ENCODE peak calls at places on chromosomes 6 and 20, in four cellular contexts. One of them, this sample, is unnamed.

GRCh38 chr20:58711266-58712051 is 18.9 kb downstream of the NPEPL1 start:
- DNase-seq in GM12878: no peak
- DNase-seq in HepG2: no peak
- DNase-seq in K562: no peak
- DNase-seq in this sample: no peak

GRCh38 chr6:99592900-99593299 is 13.7 kb upstream of the PRDM13 start:
- DNase-seq in HepG2: no peak
- DNase-seq in K562: no peak
- DNase-seq in GM12878: no peak
- DNase-seq in this sample: no peak

GRCh38 chr6:87661016-87661415 is 41.0 kb downstream of the AKIRIN2 start:
- DNase-seq in GM12878: no peak
- DNase-seq in K562: no peak
- DNase-seq in HepG2: no peak
- DNase-seq in this sample: no peak

GRCh38 chr6:126145386-126145785 is 159.0 kb downstream of the TRMT11 start:
- DNase-seq in GM12878: no peak
- DNase-seq in HepG2: no peak
- DNase-seq in K562: no peak
- DNase-seq in this sample: no peak

GRCh38 chr6:166691199-166691598 is 64.1 kb upstream of the RPS6KA2 start:
- DNase-seq in K562: no peak
- DNase-seq in GM12878: no peak
- DNase-seq in HepG2: no peak
- DNase-seq in this sample: no peak

GRCh38 chr20:33291830-33292355 is 8.9 kb downstream of the BPIFB1 start:
- DNase-seq in HepG2: peak
- DNase-seq in GM12878: no peak
- DNase-seq in K562: peak
- DNase-seq in this sample: peak

GRCh38 chr6:37050854-37051137 is 45.3 kb downstream of the FGD2 start:
- DNase-seq in K562: no peak
- DNase-seq in GM12878: no peak
- DNase-seq in HepG2: no peak
- DNase-seq in this sample: no peak

GRCh38 chr20:36779656-36780025 is 6.1 kb upstream of the DSN1 start:
- DNase-seq in K562: no peak
- DNase-seq in HepG2: no peak
- DNase-seq in GM12878: no peak
- DNase-seq in this sample: no peak

GRCh38 chr6:15349379-15349778 is 103.5 kb downstream of the JARID2 start:
- DNase-seq in HepG2: no peak
- DNase-seq in GM12878: no peak
- DNase-seq in K562: no peak
- DNase-seq in this sample: no peak

GRCh38 chr6:157045831-157046454 is 268.8 kb downstream of the ARID1B start:
- DNase-seq in HepG2: peak
- DNase-seq in GM12878: no peak
- DNase-seq in K562: peak
- DNase-seq in this sample: peak

GRCh38 chr6:56683882-56684281 is 41.2 kb upstream of the DST start:
- DNase-seq in HepG2: peak
- DNase-seq in GM12878: no peak
- DNase-seq in K562: no peak
- DNase-seq in this sample: no peak

GRCh38 chr6:157222201-157222981 is 100.9 kb downstream of the TMEM242 start:
- DNase-seq in GM12878: no peak
- DNase-seq in HepG2: no peak
- DNase-seq in K562: no peak
- DNase-seq in this sample: no peak

GRCh38 chr6:109455161-109455501 is 441 bp downstream of the MICAL1 start:
- DNase-seq in GM12878: no peak
- DNase-seq in HepG2: no peak
- DNase-seq in K562: no peak
- DNase-seq in this sample: no peak

GRCh38 chr20:62906209-62906608 is 20.1 kb downstream of the DIDO1 start:
- DNase-seq in GM12878: no peak
- DNase-seq in HepG2: no peak
- DNase-seq in K562: no peak
- DNase-seq in this sample: no peak

GRCh38 chr20:41306061-41306727 is 11.3 kb downstream of the ZHX3 start:
- DNase-seq in GM12878: peak
- DNase-seq in HepG2: no peak
- DNase-seq in K562: no peak
- DNase-seq in this sample: no peak

GRCh38 chr20:62523473-62524203 is 47.8 kb upstream of the GATA5 start:
- DNase-seq in K562: peak
- DNase-seq in HepG2: peak
- DNase-seq in GM12878: no peak
- DNase-seq in this sample: no peak

GRCh38 chr20:35674921-35675320 is 10.2 kb upstream of the CPNE1 start:
- DNase-seq in K562: no peak
- DNase-seq in GM12878: no peak
- DNase-seq in HepG2: no peak
- DNase-seq in this sample: no peak

GRCh38 chr20:60559462-60559861 is 601.2 kb downstream of the CDH26 start:
- DNase-seq in GM12878: no peak
- DNase-seq in HepG2: no peak
- DNase-seq in K562: no peak
- DNase-seq in this sample: no peak

GRCh38 chr20:49286689-49287551 is 9.1 kb upstream of the ZNFX1 start:
- DNase-seq in K562: peak
- DNase-seq in GM12878: no peak
- DNase-seq in HepG2: peak
- DNase-seq in this sample: no peak

GRCh38 chr6:111559193-111560097 is 46.2 kb downstream of the TRAF3IP2 start:
- DNase-seq in K562: no peak
- DNase-seq in GM12878: no peak
- DNase-seq in HepG2: peak
- DNase-seq in this sample: no peak

GRCh38 chr6:139877828-139878405 is 503.5 kb upstream of the CITED2 start:
- DNase-seq in GM12878: no peak
- DNase-seq in K562: no peak
- DNase-seq in HepG2: no peak
- DNase-seq in this sample: no peak

GRCh38 chr20:8366303-8366923 is 234.3 kb downstream of the PLCB1 start:
- DNase-seq in K562: no peak
- DNase-seq in GM12878: no peak
- DNase-seq in HepG2: peak
- DNase-seq in this sample: no peak

GRCh38 chr6:33028220-33028849 is 18.9 kb upstream of the HLA-DOA start:
- DNase-seq in HepG2: no peak
- DNase-seq in GM12878: peak
- DNase-seq in K562: peak
- DNase-seq in this sample: no peak

GRCh38 chr6:5942591-5942990 is 64.1 kb downstream of the NRN1 start:
- DNase-seq in K562: no peak
- DNase-seq in GM12878: no peak
- DNase-seq in HepG2: no peak
- DNase-seq in this sample: no peak

GRCh38 chr6:127022297-127022696 is 96.2 kb upstream of the RSPO3 start:
- DNase-seq in HepG2: peak
- DNase-seq in K562: no peak
- DNase-seq in GM12878: no peak
- DNase-seq in this sample: peak

GRCh38 chr6:137707590-137708360 is 159.3 kb upstream of the TNFAIP3 start:
- DNase-seq in HepG2: peak
- DNase-seq in K562: peak
- DNase-seq in GM12878: peak
- DNase-seq in this sample: peak

GRCh38 chr6:151148111-151148510 is 91.7 kb upstream of the AKAP12 start:
- DNase-seq in HepG2: no peak
- DNase-seq in GM12878: no peak
- DNase-seq in K562: no peak
- DNase-seq in this sample: no peak

DNA sequence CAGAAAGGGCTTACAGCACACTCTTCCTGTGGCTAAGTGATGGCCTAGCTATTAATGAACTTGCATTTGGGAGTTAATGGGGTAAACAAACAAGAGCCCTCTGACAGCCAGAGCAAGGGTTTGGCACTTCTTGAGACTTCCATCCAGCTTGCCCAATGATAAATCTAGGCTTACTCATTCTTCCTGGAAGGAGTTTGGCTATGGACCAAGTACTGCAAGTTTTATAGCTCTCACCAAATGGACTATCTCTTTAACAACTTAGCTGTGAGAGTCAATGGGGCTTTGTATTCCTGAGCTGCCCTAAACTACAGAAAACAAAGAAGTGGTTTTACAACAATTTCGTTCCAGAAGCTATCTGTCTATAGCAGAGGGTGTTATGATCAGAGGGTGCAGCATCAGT is 16.7 kb upstream of the PI3 start:
- DNase-seq in HepG2: no peak
- DNase-seq in K562: no peak
- DNase-seq in GM12878: no peak
- DNase-seq in this sample: no peak
- TF ChIP-seq FOXM1 in HepG2: no peak
- TF ChIP-seq FOXM1 in K562: no peak
- TF ChIP-seq FOXM1 in GM12878: no peak
- TF ChIP-seq FOXM1 in this sample: no peak

DNA sequence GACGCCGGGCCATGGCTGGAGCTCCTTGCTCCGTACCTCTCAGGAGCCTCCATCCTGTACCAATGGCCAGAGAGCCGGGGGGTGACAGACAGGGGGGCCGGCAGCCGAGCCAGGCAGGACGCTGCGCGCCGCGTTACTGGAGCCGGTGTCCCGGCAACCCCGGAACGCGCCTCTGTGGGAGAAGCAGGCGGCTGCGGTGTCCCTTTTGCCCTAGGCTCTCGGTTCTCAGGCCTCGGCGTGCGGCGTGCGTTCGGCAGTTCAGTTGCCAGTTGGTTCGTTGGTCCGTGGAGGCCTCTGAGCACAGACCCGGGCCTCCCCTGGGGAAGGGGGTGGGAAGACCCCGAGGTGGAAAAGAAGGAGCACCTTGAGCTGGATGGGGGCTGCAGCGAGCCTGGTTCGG is at the start of gene SPATS1:
- DNase-seq in K562: no peak
- DNase-seq in GM12878: no peak
- DNase-seq in HepG2: no peak
- DNase-seq in this sample: no peak
- TF ChIP-seq SP1 in K562: no peak
- TF ChIP-seq SP1 in GM12878: no peak
- TF ChIP-seq SP1 in HepG2: no peak
- TF ChIP-seq SP1 in this sample: no peak

DNA sequence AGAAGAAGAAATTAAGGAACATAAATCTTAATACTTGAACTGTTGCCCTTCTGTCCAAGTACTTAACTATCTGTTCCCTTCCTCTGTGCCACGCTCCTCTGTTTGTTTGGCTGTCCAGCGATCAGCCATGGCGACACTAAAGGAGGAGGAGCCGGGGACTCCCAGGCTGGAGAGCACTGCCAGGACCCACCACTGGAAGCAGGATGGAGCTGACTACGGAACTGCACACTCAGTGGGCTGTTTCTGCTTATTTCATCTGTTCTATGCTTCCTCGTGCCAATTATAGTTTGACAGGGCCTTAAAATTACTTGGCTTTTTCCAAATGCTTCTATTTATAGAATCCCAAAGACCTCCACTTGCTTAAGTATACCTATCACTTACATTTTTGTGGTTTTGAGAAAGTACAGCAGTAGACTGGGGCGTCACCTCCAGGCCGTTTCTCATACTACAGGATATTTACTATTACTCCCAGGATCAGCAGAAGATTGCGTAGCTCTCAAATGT is 17.1 kb downstream of the IRF4 start:
- DNase-seq in HepG2: peak
- DNase-seq in GM12878: no peak
- DNase-seq in K562: peak
- DNase-seq in this sample: peak
- TF ChIP-seq FOXM1 in HepG2: no peak
- TF ChIP-seq FOXM1 in GM12878: no peak
- TF ChIP-seq FOXM1 in K562: no peak
- TF ChIP-seq FOXM1 in this sample: no peak

GRCh38 chr6:81938991-81939773 is 186.7 kb upstream of the TENT5A start:
- DNase-seq in GM12878: no peak
- DNase-seq in HepG2: no peak
- DNase-seq in K562: peak
- DNase-seq in this sample: no peak
- TF ChIP-seq SP1 in GM12878: no peak
- TF ChIP-seq SP1 in HepG2: no peak
- TF ChIP-seq SP1 in K562: no peak
- TF ChIP-seq SP1 in this sample: no peak

DNA sequence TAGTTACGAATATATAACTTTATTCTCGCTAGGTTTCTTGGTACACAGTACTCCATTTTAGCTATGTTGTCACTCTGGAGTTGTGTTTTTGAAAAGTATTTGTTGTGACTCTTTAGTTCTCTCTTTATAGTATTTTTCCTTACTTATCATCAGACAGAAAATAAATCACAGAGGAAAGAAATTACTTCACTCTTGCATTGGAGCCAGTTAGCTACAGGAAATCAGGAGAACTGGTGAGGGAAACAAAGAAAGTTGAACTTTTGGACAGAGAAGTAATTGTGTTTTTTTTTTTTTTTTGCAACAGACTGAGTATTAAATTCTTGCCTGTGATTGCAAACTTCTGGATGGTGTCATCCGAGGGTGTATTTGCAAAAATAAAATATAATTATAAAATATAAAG is 34.0 kb downstream of the DSE start:
- DNase-seq in GM12878: no peak
- DNase-seq in HepG2: no peak
- DNase-seq in K562: no peak
- DNase-seq in this sample: no peak
- TF ChIP-seq FOXM1 in GM12878: no peak
- TF ChIP-seq FOXM1 in HepG2: no peak
- TF ChIP-seq FOXM1 in K562: no peak
- TF ChIP-seq FOXM1 in this sample: no peak

This sample was measured in HEK293T.